ENCODE peak calls at places on chromosome 17, in four cellular contexts. W, V, L and X are unnamed samples.

GRCh38 chr17:15307686-15308085 is 33.7 kb downstream of the TEKT3 start:
- DNase-seq in V (no peak), L (no peak), W (peak), X (no peak)

GRCh38 chr17:2962236-2962635 is 101.2 kb downstream of the OR1D5 start:
- DNase-seq in L (no peak), W (no peak), V (no peak), X (no peak)

GRCh38 chr17:42531455-42532354 is 4.3 kb upstream of the NAGLU start:
- DNase-seq in L (no peak), W (no peak), V (no peak), X (peak)

GRCh38 chr17:2227025-2227699 is 76.4 kb downstream of the SMG6 start:
- DNase-seq in V (no peak), W (no peak), L (no peak), X (no peak)

GRCh38 chr17:53137919-53138318 is 684.8 kb upstream of the KIF2B start:
- DNase-seq in W (no peak), L (no peak), V (no peak), X (no peak)

GRCh38 chr17:66952031-66952524 is 12.4 kb upstream of the CACNG4 start:
- DNase-seq in W (no peak), V (peak), L (peak), X (no peak)

GRCh38 chr17:69819316-69820087 is 255.5 kb upstream of the KCNJ16 start:
- DNase-seq in L (no peak), W (no peak), V (no peak), X (no peak)

GRCh38 chr17:20189322-20189721 is 180.2 kb downstream of the SPECC1 start:
- DNase-seq in V (no peak), L (no peak), W (no peak), X (no peak)

GRCh38 chr17:40320771-40321501 is 12.0 kb downstream of the RARA start:
- DNase-seq in L (no peak), W (peak), V (no peak), X (no peak)

GRCh38 chr17:20074489-20074888 is 65.3 kb downstream of the SPECC1 start:
- DNase-seq in L (no peak), V (no peak), W (no peak), X (peak)

GRCh38 chr17:77354420-77354720 is 213.6 kb downstream of the SEC14L1 start:
- DNase-seq in W (no peak), L (no peak), V (no peak), X (no peak)
- TF ChIP-seq CTCF in W (no peak), L (no peak), V (no peak), X (no peak)

GRCh38 chr17:1203967-1204291 is 24.1 kb upstream of the ABR start:
- DNase-seq in V (peak), W (no peak), L (no peak), X (no peak)

GRCh38 chr17:1206016-1206787 is 26.4 kb upstream of the ABR start:
- DNase-seq in V (no peak), W (no peak), L (no peak), X (no peak)

GRCh38 chr17:1203111-1203966 is 23.6 kb upstream of the ABR start:
- DNase-seq in V (peak), L (peak), W (peak), X (no peak)

GRCh38 chr17:1211287-1211686 is 31.5 kb upstream of the ABR start:
- DNase-seq in V (no peak), L (no peak), W (no peak), X (no peak)

GRCh38 chr17:1208966-1209365 is 29.2 kb upstream of the ABR start:
- DNase-seq in W (no peak), V (no peak), L (no peak), X (no peak)
- TF ChIP-seq POLR2A in W (no peak), V (no peak), L (no peak), X (no peak)

DNA sequence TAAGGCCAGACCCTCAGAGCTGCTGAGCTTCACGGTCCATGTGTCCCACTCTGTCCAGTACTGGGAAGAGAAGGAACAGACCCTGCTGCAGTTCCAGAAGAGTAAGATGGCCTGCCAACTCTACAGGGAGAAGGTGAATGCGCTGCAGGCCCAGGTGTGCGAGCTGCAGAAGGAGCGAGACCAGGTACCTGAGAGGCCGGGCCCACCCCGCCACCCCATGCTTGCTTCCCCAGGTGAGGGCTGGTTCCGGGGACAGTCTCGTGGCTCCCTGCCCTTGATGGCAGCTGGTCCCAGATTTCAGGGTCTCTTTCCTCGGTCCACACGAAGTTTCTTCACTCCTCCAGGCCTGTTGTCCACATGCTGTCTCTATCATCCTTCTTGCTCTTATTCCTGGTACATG is 20.9 kb downstream of the CARD14 start:
- DNase-seq in L (no peak), W (no peak), V (no peak), X (no peak)
- TF ChIP-seq CTCF in L (no peak), W (no peak), V (no peak), X (no peak)

GRCh38 chr17:17127730-17128291 is 78.3 kb downstream of the PLD6 start:
- DNase-seq in V (no peak), W (no peak), L (no peak), X (no peak)

GRCh38 chr17:17128476-17129075 is 77.6 kb downstream of the PLD6 start:
- DNase-seq in V (no peak), L (no peak), W (no peak), X (no peak)

GRCh38 chr17:17127156-17127555 is 79.0 kb downstream of the PLD6 start:
- DNase-seq in W (no peak), V (no peak), L (no peak), X (no peak)

GRCh38 chr17:17130077-17130844 is 75.9 kb downstream of the PLD6 start:
- DNase-seq in V (no peak), W (no peak), L (no peak), X (no peak)

DNA sequence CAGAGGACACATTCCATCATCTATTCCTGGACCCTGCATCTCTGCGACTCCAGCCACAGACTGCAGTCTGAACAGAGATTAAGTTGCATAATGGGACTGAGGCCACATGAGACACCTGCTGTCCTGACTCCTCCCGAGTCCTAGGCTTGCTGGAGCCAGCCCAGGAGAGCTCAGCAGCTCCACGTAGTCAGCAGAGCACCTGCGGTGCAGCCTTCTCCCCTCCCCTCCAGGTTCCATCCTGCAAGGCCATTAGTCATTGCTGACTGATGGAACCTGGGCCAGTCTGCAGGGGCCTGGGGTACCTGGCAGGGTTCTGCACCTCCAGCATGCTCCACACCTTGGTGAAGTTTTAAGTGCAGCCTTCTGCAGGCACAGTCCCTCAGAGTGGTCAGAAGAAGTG is 76.7 kb downstream of the PLD6 start:
- DNase-seq in L (no peak), V (no peak), W (no peak), X (no peak)
- TF ChIP-seq POLR2A in L (no peak), V (no peak), W (no peak), X (no peak)

GRCh38 chr17:78186689-78187595 is at the start of the genes AFMID and TK1:
- DNase-seq in V (peak), L (peak), W (peak), X (peak)
- TF ChIP-seq CTCF in V (peak), L (peak), W (peak), X (no peak)

GRCh38 chr17:81345211-81346089 is 49.8 kb upstream of the BAHCC1 start:
- DNase-seq in L (peak), W (peak), V (peak), X (peak)

GRCh38 chr17:81348097-81349055 is 46.9 kb upstream of the BAHCC1 start:
- DNase-seq in L (no peak), V (no peak), W (no peak), X (peak)

GRCh38 chr17:81347437-81347836 is 47.8 kb upstream of the BAHCC1 start:
- DNase-seq in L (no peak), V (no peak), W (no peak), X (no peak)

GRCh38 chr17:81346908-81347349 is 48.3 kb upstream of the BAHCC1 start:
- DNase-seq in V (no peak), L (no peak), W (no peak), X (no peak)

GRCh38 chr17:81346090-81346907 is 49.0 kb upstream of the BAHCC1 start:
- DNase-seq in W (peak), V (peak), L (peak), X (peak)
- TF ChIP-seq POLR2A in W (peak), V (peak), L (peak), X (peak)